ENCODE peak calls at places on chromosomes 6 and 20, in five cellular contexts. One of them, this sample, is unnamed.

GRCh38 chr6:30450908-30451818 is 38.1 kb upstream of the HLA-E start:
- DNase-seq in SJSA1: peak; percentile 57
- DNase-seq in naive thymus-derived CD4-positive, alpha-beta T cell: peak; percentile 79
- DNase-seq in uterus: no peak
- DNase-seq in pancreas: peak; percentile 3
- DNase-seq in this sample: no peak

GRCh38 chr6:125114248-125114858 is 39.2 kb upstream of the TPD52L1 start:
- DNase-seq in SJSA1: peak; percentile 46
- DNase-seq in uterus: peak; percentile 60
- DNase-seq in pancreas: peak; percentile 23
- DNase-seq in naive thymus-derived CD4-positive, alpha-beta T cell: peak; percentile 52
- DNase-seq in this sample: peak; percentile 32

GRCh38 chr6:94623586-94623985 is 953.7 kb upstream of the MANEA start:
- DNase-seq in SJSA1: no peak
- DNase-seq in uterus: no peak
- DNase-seq in naive thymus-derived CD4-positive, alpha-beta T cell: no peak
- DNase-seq in pancreas: no peak
- DNase-seq in this sample: no peak

GRCh38 chr6:20706293-20707165 is 172.3 kb downstream of the CDKAL1 start:
- DNase-seq in uterus: no peak
- DNase-seq in naive thymus-derived CD4-positive, alpha-beta T cell: no peak
- DNase-seq in SJSA1: no peak
- DNase-seq in pancreas: no peak
- DNase-seq in this sample: no peak

GRCh38 chr6:16781348-16782169 is 20.3 kb upstream of the ATXN1 start:
- DNase-seq in pancreas: no peak
- DNase-seq in SJSA1: no peak
- DNase-seq in uterus: no peak
- DNase-seq in naive thymus-derived CD4-positive, alpha-beta T cell: no peak
- DNase-seq in this sample: no peak

GRCh38 chr6:158153576-158153975 is 14.5 kb downstream of the SERAC1 start:
- DNase-seq in uterus: no peak
- DNase-seq in naive thymus-derived CD4-positive, alpha-beta T cell: no peak
- DNase-seq in pancreas: no peak
- DNase-seq in SJSA1: no peak
- DNase-seq in this sample: no peak

GRCh38 chr6:93412452-93412851 is 6.9 kb downstream of the EPHA7 start:
- DNase-seq in SJSA1: no peak
- DNase-seq in pancreas: no peak
- DNase-seq in uterus: no peak
- DNase-seq in naive thymus-derived CD4-positive, alpha-beta T cell: no peak
- DNase-seq in this sample: no peak

GRCh38 chr6:20126789-20127653 is 85.2 kb downstream of the MBOAT1 start:
- DNase-seq in uterus: peak; percentile 67
- DNase-seq in pancreas: peak; percentile 44
- DNase-seq in SJSA1: peak; percentile 54
- DNase-seq in naive thymus-derived CD4-positive, alpha-beta T cell: peak; percentile 48
- DNase-seq in this sample: peak; percentile 84

GRCh38 chr6:101668496-101668895 is 275.0 kb downstream of the GRIK2 start:
- DNase-seq in naive thymus-derived CD4-positive, alpha-beta T cell: no peak
- DNase-seq in uterus: no peak
- DNase-seq in pancreas: no peak
- DNase-seq in SJSA1: no peak
- DNase-seq in this sample: no peak

GRCh38 chr6:5999688-6000608 is 6.8 kb downstream of the NRN1 start:
- DNase-seq in naive thymus-derived CD4-positive, alpha-beta T cell: no peak
- DNase-seq in SJSA1: no peak
- DNase-seq in uterus: no peak
- DNase-seq in pancreas: no peak
- DNase-seq in this sample: no peak

GRCh38 chr6:37838209-37838921 is 18.8 kb downstream of the ZFAND3 start:
- DNase-seq in pancreas: no peak
- DNase-seq in naive thymus-derived CD4-positive, alpha-beta T cell: no peak
- DNase-seq in SJSA1: no peak
- DNase-seq in uterus: no peak
- DNase-seq in this sample: no peak

GRCh38 chr6:107075951-107076381 is 39.3 kb downstream of the BEND3 start:
- DNase-seq in SJSA1: no peak
- DNase-seq in pancreas: no peak
- DNase-seq in uterus: no peak
- DNase-seq in naive thymus-derived CD4-positive, alpha-beta T cell: no peak
- DNase-seq in this sample: no peak

GRCh38 chr6:164105705-164106104 is 691.2 kb downstream of the QKI start:
- DNase-seq in pancreas: no peak
- DNase-seq in SJSA1: no peak
- DNase-seq in uterus: no peak
- DNase-seq in naive thymus-derived CD4-positive, alpha-beta T cell: no peak
- DNase-seq in this sample: no peak

GRCh38 chr20:34622821-34623451 is 54.0 kb downstream of the PIGU start:
- DNase-seq in SJSA1: no peak
- DNase-seq in pancreas: no peak
- DNase-seq in naive thymus-derived CD4-positive, alpha-beta T cell: no peak
- DNase-seq in uterus: no peak
- DNase-seq in this sample: no peak

GRCh38 chr20:46743088-46743487 is 33.6 kb downstream of the SLC2A10 start:
- DNase-seq in uterus: no peak
- DNase-seq in pancreas: no peak
- DNase-seq in naive thymus-derived CD4-positive, alpha-beta T cell: no peak
- DNase-seq in SJSA1: no peak
- DNase-seq in this sample: no peak

GRCh38 chr6:6230286-6230685 is 90.2 kb downstream of the F13A1 start:
- DNase-seq in uterus: no peak
- DNase-seq in SJSA1: no peak
- DNase-seq in pancreas: peak; percentile 7
- DNase-seq in naive thymus-derived CD4-positive, alpha-beta T cell: no peak
- DNase-seq in this sample: peak; percentile 9

GRCh38 chr20:33606114-33606771 is 55.9 kb upstream of the C20orf144 start:
- DNase-seq in SJSA1: no peak
- DNase-seq in uterus: no peak
- DNase-seq in pancreas: no peak
- DNase-seq in naive thymus-derived CD4-positive, alpha-beta T cell: no peak
- DNase-seq in this sample: no peak

GRCh38 chr20:14401479-14402138 is 64.2 kb upstream of the FLRT3 start:
- DNase-seq in naive thymus-derived CD4-positive, alpha-beta T cell: no peak
- DNase-seq in SJSA1: no peak
- DNase-seq in uterus: no peak
- DNase-seq in pancreas: no peak
- DNase-seq in this sample: no peak

GRCh38 chr6:104325341-104326172 is 534.2 kb downstream of the HACE1 start:
- DNase-seq in uterus: no peak
- DNase-seq in SJSA1: peak; percentile 12
- DNase-seq in naive thymus-derived CD4-positive, alpha-beta T cell: no peak
- DNase-seq in pancreas: no peak
- DNase-seq in this sample: peak; percentile 20

GRCh38 chr20:49349078-49349477 is 71.2 kb upstream of the ZNFX1 start:
- DNase-seq in naive thymus-derived CD4-positive, alpha-beta T cell: no peak
- DNase-seq in pancreas: no peak
- DNase-seq in uterus: no peak
- DNase-seq in SJSA1: no peak
- DNase-seq in this sample: no peak

GRCh38 chr6:12009904-12010634 is 2.0 kb upstream of the HIVEP1 start:
- DNase-seq in uterus: no peak
- DNase-seq in SJSA1: peak; percentile 31
- DNase-seq in naive thymus-derived CD4-positive, alpha-beta T cell: peak; percentile 12
- DNase-seq in pancreas: no peak
- DNase-seq in this sample: no peak

GRCh38 chr6:52065621-52066020 is 21.8 kb downstream of the PKHD1 start:
- DNase-seq in naive thymus-derived CD4-positive, alpha-beta T cell: no peak
- DNase-seq in SJSA1: no peak
- DNase-seq in uterus: no peak
- DNase-seq in pancreas: no peak
- DNase-seq in this sample: no peak

GRCh38 chr6:4935981-4936680 is 67.7 kb downstream of the RPP40 start:
- DNase-seq in SJSA1: no peak
- DNase-seq in pancreas: no peak
- DNase-seq in uterus: no peak
- DNase-seq in naive thymus-derived CD4-positive, alpha-beta T cell: no peak
- DNase-seq in this sample: peak; percentile 26

GRCh38 chr6:10800810-10801209 is 37.5 kb downstream of the MAK start:
- DNase-seq in uterus: no peak
- DNase-seq in pancreas: no peak
- DNase-seq in naive thymus-derived CD4-positive, alpha-beta T cell: no peak
- DNase-seq in SJSA1: peak; percentile 47
- DNase-seq in this sample: no peak

GRCh38 chr20:21490105-21490504 is 23.8 kb downstream of the NKX2-2 start:
- DNase-seq in pancreas: no peak
- DNase-seq in uterus: no peak
- DNase-seq in naive thymus-derived CD4-positive, alpha-beta T cell: no peak
- DNase-seq in SJSA1: no peak
- DNase-seq in this sample: no peak

GRCh38 chr6:48691420-48691819 is 580.4 kb upstream of the PTCHD4 start:
- DNase-seq in uterus: no peak
- DNase-seq in pancreas: no peak
- DNase-seq in naive thymus-derived CD4-positive, alpha-beta T cell: no peak
- DNase-seq in SJSA1: no peak
- DNase-seq in this sample: no peak

DNA sequence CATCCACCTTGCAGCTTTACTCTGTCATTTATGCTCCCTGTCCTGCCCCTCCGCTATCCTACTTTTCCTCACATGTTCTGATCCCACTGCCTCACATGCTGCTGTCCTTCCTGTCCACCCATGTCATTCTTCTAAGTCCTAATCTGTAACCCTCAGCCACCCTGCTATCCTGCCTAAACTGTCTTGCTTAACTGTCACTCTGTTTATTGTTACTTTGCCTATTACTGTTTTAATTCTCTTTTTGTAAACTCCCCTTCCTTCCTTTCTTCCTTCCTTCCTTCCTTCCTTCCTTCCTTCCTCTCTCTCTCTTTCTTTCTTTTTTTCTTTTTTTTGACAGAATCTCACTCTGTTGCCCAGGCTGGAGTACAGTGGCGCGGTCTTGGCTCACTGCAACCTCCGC is 1.4 kb downstream of the CUL9 start:
- DNase-seq in uterus: no peak
- DNase-seq in pancreas: no peak
- DNase-seq in SJSA1: no peak
- DNase-seq in naive thymus-derived CD4-positive, alpha-beta T cell: no peak
- DNase-seq in this sample: no peak
- H3K4me3 ChIP-seq in uterus: no peak overlapping the region
- H3K4me3 ChIP-seq in pancreas: no peak overlapping the region
- H3K4me3 ChIP-seq in SJSA1: no peak overlapping the region
- H3K4me3 ChIP-seq in naive thymus-derived CD4-positive, alpha-beta T cell: no peak overlapping the region
- H3K4me3 ChIP-seq in this sample: no peak overlapping the region

GRCh38 chr20:41138527-41139226 is 1.3 kb downstream of the PLCG1 start:
- DNase-seq in uterus: no peak
- DNase-seq in pancreas: no peak
- DNase-seq in SJSA1: no peak
- DNase-seq in naive thymus-derived CD4-positive, alpha-beta T cell: peak; percentile 42
- DNase-seq in this sample: peak; percentile 36

GRCh38 chr20:41139227-41140093 is 2.1 kb downstream of the PLCG1 start:
- DNase-seq in naive thymus-derived CD4-positive, alpha-beta T cell: peak; percentile 23
- DNase-seq in uterus: no peak
- DNase-seq in pancreas: no peak
- DNase-seq in SJSA1: no peak
- DNase-seq in this sample: no peak

GRCh38 chr20:41136695-41137411 is 490 bp upstream of the PLCG1 start:
- DNase-seq in pancreas: peak; percentile 84
- DNase-seq in SJSA1: peak; percentile 96
- DNase-seq in naive thymus-derived CD4-positive, alpha-beta T cell: peak; percentile 79
- DNase-seq in uterus: peak; percentile 88
- DNase-seq in this sample: peak; percentile 78

GRCh38 chr20:41137412-41138216 is at the start of gene PLCG1:
- DNase-seq in pancreas: peak; percentile 62
- DNase-seq in uterus: peak; percentile 82
- DNase-seq in naive thymus-derived CD4-positive, alpha-beta T cell: peak; percentile 82
- DNase-seq in SJSA1: peak; percentile 85
- DNase-seq in this sample: peak; percentile 83

DNA sequence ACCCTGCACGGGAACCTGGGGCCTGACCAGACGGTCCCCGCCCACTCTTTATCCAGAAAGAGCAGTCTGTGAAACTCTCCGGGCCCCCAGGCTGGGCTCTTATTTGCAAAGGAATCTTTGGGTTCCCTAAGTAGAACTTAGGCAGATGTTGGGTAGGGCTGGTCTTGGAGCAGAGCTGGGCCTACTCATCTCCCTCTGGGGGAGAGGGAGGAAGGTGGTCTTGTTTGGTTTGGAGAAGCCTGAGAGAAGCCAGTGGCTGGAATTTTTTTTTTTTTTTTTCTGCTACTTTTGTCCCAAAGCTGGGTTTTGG is 829 bp downstream of the PLCG1 start:
- DNase-seq in naive thymus-derived CD4-positive, alpha-beta T cell: no peak
- DNase-seq in SJSA1: no peak
- DNase-seq in pancreas: no peak
- DNase-seq in uterus: no peak
- DNase-seq in this sample: no peak
- H3K4me1 ChIP-seq in naive thymus-derived CD4-positive, alpha-beta T cell: peaks cover 45% of the 10 kb centered on the region
- H3K4me1 ChIP-seq in SJSA1: peaks cover 32% of the 10 kb centered on the region
- H3K4me1 ChIP-seq in pancreas: peaks cover 3% of the 10 kb centered on the region
- H3K4me1 ChIP-seq in uterus: peaks cover 10% of the 10 kb centered on the region
- H3K4me1 ChIP-seq in this sample: peaks cover 4% of the 10 kb centered on the region

GRCh38 chr20:62732766-62733165 is 24.1 kb downstream of the NTSR1 start:
- DNase-seq in SJSA1: no peak
- DNase-seq in pancreas: no peak
- DNase-seq in uterus: no peak
- DNase-seq in naive thymus-derived CD4-positive, alpha-beta T cell: no peak
- DNase-seq in this sample: no peak

GRCh38 chr20:62734336-62734735 is 25.7 kb downstream of the NTSR1 start:
- DNase-seq in uterus: no peak
- DNase-seq in naive thymus-derived CD4-positive, alpha-beta T cell: no peak
- DNase-seq in SJSA1: no peak
- DNase-seq in pancreas: no peak
- DNase-seq in this sample: no peak

GRCh38 chr20:62733250-62733842 is 24.7 kb downstream of the NTSR1 start:
- DNase-seq in uterus: no peak
- DNase-seq in SJSA1: no peak
- DNase-seq in pancreas: no peak
- DNase-seq in naive thymus-derived CD4-positive, alpha-beta T cell: no peak
- DNase-seq in this sample: no peak

GRCh38 chr20:62734881-62735280 is 26.2 kb downstream of the NTSR1 start:
- DNase-seq in naive thymus-derived CD4-positive, alpha-beta T cell: no peak
- DNase-seq in pancreas: no peak
- DNase-seq in uterus: no peak
- DNase-seq in SJSA1: no peak
- DNase-seq in this sample: no peak

DNA sequence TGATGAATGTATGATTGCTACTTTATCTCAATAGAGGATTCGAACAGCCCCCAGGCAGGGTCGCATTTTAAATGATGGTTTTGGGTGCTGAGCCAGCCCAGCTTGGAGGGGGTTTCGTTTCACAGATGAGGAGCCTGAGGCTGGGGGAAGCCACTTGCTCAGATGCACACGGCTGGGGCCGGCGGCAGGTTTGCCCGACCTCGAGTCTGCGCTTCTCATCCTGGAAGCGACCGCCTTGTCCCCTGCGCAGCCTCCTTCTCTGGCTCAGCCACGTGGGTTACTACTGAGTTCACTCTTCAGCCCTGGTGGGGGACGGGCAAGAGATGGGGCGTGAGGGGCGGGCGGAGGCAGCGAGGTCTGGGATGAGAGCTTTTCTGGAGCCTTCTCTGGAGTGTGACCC is 25.3 kb downstream of the NTSR1 start:
- DNase-seq in uterus: no peak
- DNase-seq in SJSA1: no peak
- DNase-seq in pancreas: no peak
- DNase-seq in naive thymus-derived CD4-positive, alpha-beta T cell: no peak
- DNase-seq in this sample: no peak
- H3K36me3 ChIP-seq in uterus: no peaks in the 10 kb centered on the region
- H3K36me3 ChIP-seq in SJSA1: no peaks in the 10 kb centered on the region
- H3K36me3 ChIP-seq in pancreas: no peaks in the 10 kb centered on the region
- H3K36me3 ChIP-seq in naive thymus-derived CD4-positive, alpha-beta T cell: no peaks in the 10 kb centered on the region
- H3K36me3 ChIP-seq in this sample: no peaks in the 10 kb centered on the region

GRCh38 chr20:3901028-3901746 is 12.0 kb downstream of the PANK2 start:
- DNase-seq in SJSA1: no peak
- DNase-seq in naive thymus-derived CD4-positive, alpha-beta T cell: no peak
- DNase-seq in uterus: no peak
- DNase-seq in pancreas: no peak
- DNase-seq in this sample: no peak
- H3K4me3 ChIP-seq in SJSA1: no peak overlapping the region
- H3K4me3 ChIP-seq in naive thymus-derived CD4-positive, alpha-beta T cell: no peak overlapping the region
- H3K4me3 ChIP-seq in uterus: no peak overlapping the region
- H3K4me3 ChIP-seq in pancreas: no peak overlapping the region
- H3K4me3 ChIP-seq in this sample: no peak overlapping the region

This sample was measured in HAP-1.